ENCODE peak calls at places on chromosomes 3 and 15, in ten cellular contexts. Z is NCI-H1105; Y is activated CD4-positive, alpha-beta T cell treated with anti-CD3 and anti-CD28 coated beads for 4 hours; V is mesenchymal stem cell; K is T follicular helper cell; T is activated gamma-delta T cell treated with Interleukin-2 at 50 U/mL for 16 hours; C is GM03348; U is activated CD8-positive, alpha-beta memory T cell treated with anti-CD3 and anti-CD28 coated beads, Interleukin-2, amount 50 U/mL, for 48 hours; E is non-pigmented ciliary epithelial cell; P is astrocyte of the spinal cord. S is an unnamed sample.
A peak's percentile ranks its signal among the peaks of the same experiment; 100 is the strongest.

GRCh38 chr3:194397757-194398312 is 1.2 kb downstream of the GP5 start:
- DNase-seq in C (no peak), T (peak; percentile 47), V (no peak), Z (no peak), E (no peak), K (no peak), U (peak; percentile 69), Y (peak; percentile 9), P (peak; percentile 10), S (no peak)

GRCh38 chr15:85706779-85707518 is 87.8 kb downstream of the KLHL25 start:
- DNase-seq in Z (no peak), U (peak; percentile 60), T (peak; percentile 32), P (peak; percentile 62), Y (peak; percentile 44), C (peak; percentile 26), E (no peak), V (peak; percentile 89), K (peak; percentile 48), S (no peak)

GRCh38 chr15:38308797-38309196 is 56.2 kb downstream of the SPRED1 start:
- DNase-seq in Y (no peak), C (no peak), V (no peak), K (no peak), U (no peak), Z (no peak), P (no peak), E (no peak), T (no peak), S (no peak)

GRCh38 chr3:133572158-133573053 is 1.1 kb upstream of the CDV3 start:
- DNase-seq in P (no peak), Y (no peak), V (peak; percentile 66), E (no peak), C (no peak), Z (no peak), U (no peak), T (no peak), K (no peak), S (no peak)

GRCh38 chr3:13822042-13822441 is 57.8 kb downstream of the WNT7A start:
- DNase-seq in C (no peak), K (no peak), P (no peak), V (no peak), E (no peak), Y (no peak), Z (no peak), T (no peak), U (no peak), S (peak; percentile 98)

GRCh38 chr3:101850327-101851048 is 1.2 kb downstream of the NFKBIZ start:
- DNase-seq in V (peak; percentile 77), P (peak; percentile 80), E (no peak), C (peak; percentile 65), U (no peak), Z (no peak), Y (peak; percentile 36), K (peak; percentile 43), T (peak; percentile 27), S (peak; percentile 47)

GRCh38 chr3:66816110-66816761 is 181.9 kb upstream of the KBTBD8 start:
- DNase-seq in T (no peak), Y (peak; percentile 7), U (no peak), C (peak; percentile 67), E (peak; percentile 32), Z (peak; percentile 20), P (peak; percentile 77), V (peak; percentile 60), K (no peak), S (peak; percentile 29)

GRCh38 chr3:71217640-71218222 is 365.8 kb downstream of the FOXP1 start:
- DNase-seq in E (no peak), Y (no peak), T (no peak), U (no peak), Z (no peak), K (no peak), P (no peak), C (no peak), V (no peak), S (no peak)

GRCh38 chr3:187669675-187670504 is at the start of gene SST:
- DNase-seq in T (peak; percentile 5), U (no peak), K (no peak), Y (no peak), P (peak; percentile 56), C (peak; percentile 51), E (no peak), Z (no peak), V (peak; percentile 61), S (no peak)

GRCh38 chr3:52893723-52894122 is 3.6 kb downstream of the STIMATE start:
- DNase-seq in V (no peak), Z (no peak), E (no peak), C (no peak), K (no peak), Y (no peak), U (no peak), T (no peak), P (no peak), S (no peak)

GRCh38 chr3:111944377-111944776 is 34.4 kb upstream of the ABHD10 start:
- DNase-seq in T (no peak), Y (no peak), C (no peak), E (no peak), P (no peak), K (no peak), Z (no peak), U (no peak), V (no peak), S (peak; percentile 23)

GRCh38 chr3:196569003-196569516 is 600 bp downstream of the FBXO45 start:
- DNase-seq in E (no peak), V (peak; percentile 53), C (peak; percentile 50), P (peak; percentile 11), Y (peak; percentile 38), Z (peak; percentile 48), K (peak; percentile 36), U (peak; percentile 80), T (peak; percentile 48), S (peak; percentile 27)

GRCh38 chr15:50256188-50257041 is 9.1 kb downstream of the HDC start:
- DNase-seq in U (no peak), E (peak; percentile 27), V (peak; percentile 65), T (no peak), P (peak; percentile 68), K (no peak), Y (no peak), C (no peak), Z (no peak), S (no peak)

GRCh38 chr15:99951471-99951870 is 218.2 kb upstream of the LYSMD4 start:
- DNase-seq in K (no peak), U (no peak), Y (no peak), T (no peak), E (no peak), P (peak; percentile 2), V (no peak), C (no peak), Z (no peak), S (peak; percentile 45)

GRCh38 chr3:72746412-72747411 is 101.5 kb downstream of the SHQ1 start:
- DNase-seq in Z (no peak), U (no peak), Y (no peak), P (peak; percentile 50), E (peak; percentile 23), T (no peak), C (no peak), K (no peak), V (peak; percentile 27), S (peak; percentile 16)

GRCh38 chr3:112424394-112424793 is 74.9 kb downstream of the BTLA start:
- DNase-seq in C (no peak), Z (no peak), E (no peak), U (no peak), Y (no peak), T (no peak), V (no peak), P (no peak), K (no peak), S (no peak)

GRCh38 chr3:11346416-11346815 is 74.2 kb downstream of the ATG7 start:
- DNase-seq in C (no peak), K (no peak), E (no peak), Z (no peak), V (no peak), U (no peak), T (no peak), P (peak; percentile 38), Y (no peak), S (peak; percentile 56)

S was measured in foreskin keratinocyte.